ENCODE peak calls at places on chromosomes 4 and X, in seven cellular contexts. Y is left ventricle myocardium inferior, O is ascending aorta, N is dorsolateral prefrontal cortex, P is prostate gland, Z is cardiac muscle cell, E is thoracic aorta. A is an unnamed sample.

GRCh38 chrX:17738002-17738713 is 865 bp downstream of the SCML1 start:
- DNase-seq in E (no peak), Y (peak), Z (peak), O (no peak), N (no peak), P (peak), A (peak)

GRCh38 chr4:54402880-54403503 is 173.9 kb downstream of the PDGFRA start:
- DNase-seq in P (no peak), Z (no peak), E (no peak), N (no peak), O (no peak), Y (no peak), A (no peak)

GRCh38 chr4:141768954-141769353 is 132.6 kb downstream of the IL15 start:
- DNase-seq in E (no peak), P (no peak), N (no peak), Y (no peak), Z (peak), O (no peak), A (no peak)

GRCh38 chr4:5708171-5708828 is at the start of gene EVC2:
- DNase-seq in P (peak), E (no peak), Z (peak), N (no peak), Y (peak), O (no peak), A (no peak)

GRCh38 chr4:157010630-157011029 is 39.0 kb upstream of the PDGFC start:
- DNase-seq in O (no peak), E (no peak), P (no peak), Y (no peak), N (no peak), Z (no peak), A (no peak)

GRCh38 chr4:138616775-138617174 is 374.6 kb upstream of the SLC7A11 start:
- DNase-seq in E (no peak), P (no peak), Z (peak), O (no peak), N (no peak), Y (no peak), A (no peak)

GRCh38 chrX:14672611-14673172 is 143.4 kb downstream of the GLRA2 start:
- DNase-seq in P (no peak), N (no peak), Z (no peak), Y (no peak), E (no peak), O (no peak), A (no peak)

GRCh38 chrX:154329284-154329683 is 33.7 kb downstream of the TKTL1 start:
- DNase-seq in E (no peak), Y (no peak), P (no peak), Z (no peak), O (no peak), N (no peak), A (no peak)

GRCh38 chrX:97416461-97416860 is 532.8 kb downstream of the RPA4 start:
- DNase-seq in N (no peak), O (no peak), Y (no peak), E (no peak), Z (no peak), P (no peak), A (no peak)

GRCh38 chr4:121057466-121057911 is 14.8 kb downstream of the NDNF start:
- DNase-seq in P (no peak), E (no peak), Z (no peak), Y (no peak), O (no peak), N (no peak), A (no peak)

GRCh38 chr4:6854098-6854744 is 55.4 kb upstream of the TBC1D14 start:
- DNase-seq in Z (no peak), Y (no peak), E (no peak), P (no peak), N (no peak), O (no peak), A (no peak)

GRCh38 chr4:38842998-38843397 is 13.6 kb downstream of the TLR6 start:
- DNase-seq in Z (no peak), N (no peak), Y (no peak), E (no peak), O (no peak), P (no peak), A (no peak)

GRCh38 chr4:55948726-55949479 is at the start of gene CEP135:
- DNase-seq in Y (peak), O (peak), Z (peak), E (peak), N (peak), P (peak), A (peak)

GRCh38 chrX:74293343-74293946 is 10.5 kb upstream of the ZCCHC13 start:
- DNase-seq in E (peak), Y (peak), P (peak), O (peak), Z (peak), N (peak), A (peak)

GRCh38 chr4:186792994-186793393 is 69.3 kb upstream of the FAT1 start:
- DNase-seq in P (no peak), E (no peak), Z (peak), O (no peak), N (no peak), Y (no peak), A (no peak)

GRCh38 chr4:98605216-98605615 is 53.2 kb downstream of the TSPAN5 start:
- DNase-seq in P (no peak), N (no peak), Y (no peak), Z (peak), O (no peak), E (no peak), A (no peak)

GRCh38 chr4:7273741-7274297 is 81.5 kb downstream of the SORCS2 start:
- DNase-seq in Y (no peak), O (no peak), Z (no peak), E (no peak), P (no peak), N (no peak), A (no peak)

GRCh38 chr4:128601992-128602695 is 207.4 kb upstream of the JADE1 start:
- DNase-seq in O (no peak), P (no peak), Z (peak), Y (peak), N (no peak), E (no peak), A (no peak)

GRCh38 chr4:3009422-3009821 is 46.1 kb downstream of the GRK4 start:
- DNase-seq in Y (no peak), Z (peak), P (no peak), O (no peak), E (no peak), N (no peak), A (no peak)

GRCh38 chrX:97984641-97985040 is 1100.9 kb downstream of the RPA4 start:
- DNase-seq in Y (no peak), Z (no peak), O (no peak), P (no peak), N (no peak), E (no peak), A (no peak)

GRCh38 chr4:26206339-26206738 is 114.5 kb upstream of the RBPJ start:
- DNase-seq in O (no peak), N (no peak), Y (no peak), E (no peak), Z (peak), P (peak), A (no peak)

GRCh38 chr4:722851-723360 is 17.3 kb downstream of the PCGF3 start:
- DNase-seq in N (no peak), Z (no peak), P (no peak), O (no peak), Y (no peak), E (no peak), A (no peak)
- H3K27ac ChIP-seq in N (no peak), Z (peak), P (no peak), O (no peak), Y (no peak), E (no peak), A (no peak)

GRCh38 chr4:125125256-125125655 is 189.5 kb upstream of the FAT4 start:
- DNase-seq in N (no peak), P (no peak), Y (no peak), Z (peak), O (no peak), E (no peak), A (no peak)
- H3K4me3 ChIP-seq in N (no peak), P (no peak), Y (no peak), Z (no peak), O (peak), E (peak), A (no peak)

DNA sequence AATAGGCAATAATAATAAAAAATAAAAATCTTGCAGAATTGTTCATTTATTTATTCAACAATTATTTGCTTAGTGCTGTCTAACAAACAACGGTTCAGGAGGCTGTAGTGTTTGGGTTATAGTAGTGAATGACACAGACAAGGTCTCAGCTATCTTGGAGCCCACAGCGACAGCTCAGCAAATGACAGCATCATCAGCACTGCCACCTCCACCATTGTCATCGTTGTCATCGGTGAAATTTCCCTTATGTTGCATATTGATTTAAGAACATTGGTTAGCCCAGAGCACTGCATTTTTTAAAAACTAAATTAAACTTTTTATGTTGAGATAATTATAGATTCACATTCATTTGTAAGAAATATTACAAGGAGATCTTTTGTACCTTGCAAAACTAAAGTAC is 79.9 kb downstream of the TRAPPC11 start:
- DNase-seq in P (no peak), O (no peak), E (no peak), Z (no peak), N (no peak), Y (no peak), A (no peak)
- H3K27ac ChIP-seq in P (no peak), O (no peak), E (no peak), Z (no peak), N (no peak), Y (peak), A (no peak)

DNA sequence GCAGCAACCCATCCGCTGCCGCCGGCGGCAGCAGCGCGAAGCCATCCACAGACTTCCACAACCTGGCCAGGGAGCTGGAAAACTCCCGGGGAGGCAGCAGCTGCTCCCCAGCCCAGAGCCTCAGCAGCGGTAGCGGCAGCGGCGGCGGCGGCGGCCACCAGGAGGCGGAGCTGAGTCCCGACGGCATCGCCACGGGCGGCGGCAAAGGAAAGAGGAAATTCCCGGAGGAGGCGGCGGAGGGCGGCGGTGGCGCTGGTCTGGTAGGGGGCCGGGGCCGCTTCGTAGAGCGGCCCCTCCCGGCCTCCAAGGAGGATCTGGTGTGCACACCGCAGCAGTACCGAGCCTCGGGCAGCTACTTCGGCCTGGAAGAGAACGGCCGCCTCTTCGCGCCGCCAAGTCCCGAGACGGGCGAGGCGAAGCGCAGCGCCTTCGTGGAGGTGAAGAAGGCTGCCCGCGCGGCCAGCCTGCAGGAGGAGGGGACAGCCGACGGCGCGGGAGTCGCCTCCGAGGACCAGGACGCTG is 4.9 kb downstream of the PRDM8 start:
- DNase-seq in P (peak), O (no peak), Z (peak), E (no peak), N (peak), Y (peak), A (peak)
- H3K4me3 ChIP-seq in P (peak), O (peak), Z (peak), E (peak), N (peak), Y (peak), A (peak)

A was measured in right lobe of liver.